ENCODE peak calls at places on chromosomes 3 and 15, in nine cellular contexts. D is GM23248; O is tibial nerve; C is psoas muscle; Y is fibroblast of lung; P is esophagus squamous epithelium; E is kidney; Z is Panc1; L is CD4-positive, alpha-beta memory T cell. V is an unnamed sample. For H3K9me3 and H3K36me3, the result is how much of the 10 kb centered on the place peaks cover.

GRCh38 chr3:38730281-38730680 is 80.8 kb upstream of the SCN5A start:
- DNase-seq in L (no peak), Z (no peak), O (no peak), D (peak), P (no peak), C (no peak), Y (peak), E (no peak), V (no peak)

GRCh38 chr3:191376742-191377141 is 46.4 kb upstream of the UTS2B start:
- DNase-seq in P (no peak), Z (peak), C (no peak), L (no peak), O (no peak), Y (peak), E (no peak), D (peak), V (no peak)

GRCh38 chr3:13877911-13878710 is 1.8 kb downstream of the WNT7A start:
- DNase-seq in C (no peak), D (no peak), Y (no peak), P (no peak), Z (no peak), L (peak), O (no peak), E (no peak), V (no peak)

GRCh38 chr3:49469037-49469875 is 811 bp upstream of the DAG1 start:
- DNase-seq in E (peak), C (peak), D (peak), O (peak), P (no peak), L (no peak), Z (no peak), Y (peak), V (no peak)

GRCh38 chr3:42749753-42750231 is 23.3 kb downstream of the CCDC13 start:
- DNase-seq in D (peak), L (no peak), O (no peak), P (no peak), E (no peak), Y (no peak), Z (no peak), C (no peak), V (no peak)

GRCh38 chr15:57017024-57017423 is 98.6 kb downstream of the TCF12 start:
- DNase-seq in O (no peak), P (no peak), Z (no peak), E (no peak), Y (no peak), D (peak), C (no peak), L (no peak), V (no peak)

GRCh38 chr15:85412956-85413854 is 32.8 kb downstream of the AKAP13 start:
- DNase-seq in Y (peak), C (peak), E (peak), Z (peak), P (peak), L (peak), O (peak), D (peak), V (peak)

GRCh38 chr15:82737975-82738374 is 28.3 kb upstream of the AP3B2 start:
- DNase-seq in C (no peak), Y (no peak), D (no peak), E (no peak), O (no peak), Z (no peak), P (no peak), L (no peak), V (no peak)

GRCh38 chr15:32803631-32804030 is 85.8 kb downstream of the GREM1 start:
- DNase-seq in P (no peak), L (no peak), D (peak), O (no peak), C (no peak), E (no peak), Y (peak), Z (no peak), V (no peak)

GRCh38 chr3:119702530-119703527 is at the start of gene CFAP91:
- DNase-seq in L (peak), D (peak), Y (peak), P (peak), E (peak), Z (peak), O (peak), C (peak), V (peak)

GRCh38 chr3:58137306-58137705 is 73.5 kb downstream of the DNASE1L3 start:
- DNase-seq in C (no peak), L (no peak), P (no peak), O (no peak), E (no peak), Y (no peak), D (no peak), Z (no peak), V (no peak)

GRCh38 chr3:24548278-24548677 is 53.6 kb upstream of the THRB start:
- DNase-seq in Z (no peak), E (no peak), Y (peak), D (peak), P (no peak), O (no peak), L (no peak), C (no peak), V (no peak)

GRCh38 chr3:41575754-41576153 is 376.4 kb downstream of the CTNNB1 start:
- DNase-seq in E (no peak), L (no peak), P (no peak), Z (no peak), C (no peak), O (no peak), Y (no peak), D (no peak), V (no peak)

GRCh38 chr3:71064976-71065763 is 518.4 kb downstream of the FOXP1 start:
- DNase-seq in E (peak), D (peak), P (no peak), Z (no peak), L (peak), O (peak), C (peak), Y (peak), V (no peak)

GRCh38 chr15:68553994-68554715 is 24.6 kb upstream of the CORO2B start:
- DNase-seq in E (no peak), D (peak), P (no peak), Z (peak), Y (peak), L (peak), O (peak), C (no peak), V (no peak)

GRCh38 chr3:150035400-150035799 is 64.7 kb upstream of the PFN2 start:
- DNase-seq in D (no peak), Y (no peak), O (no peak), Z (no peak), E (no peak), L (no peak), P (no peak), C (no peak), V (no peak)

GRCh38 chr15:92316586-92317295 is 76.9 kb upstream of the ST8SIA2 start:
- DNase-seq in Y (no peak), E (no peak), P (no peak), Z (no peak), O (no peak), D (no peak), C (no peak), L (no peak), V (no peak)

GRCh38 chr15:45618813-45619212 is 16.0 kb upstream of the SQOR start:
- DNase-seq in L (no peak), Z (no peak), P (no peak), O (no peak), C (no peak), E (no peak), D (no peak), Y (no peak), V (no peak)

GRCh38 chr3:12253521-12253920 is 35.3 kb upstream of the PPARG start:
- DNase-seq in L (no peak), Z (no peak), D (no peak), C (no peak), P (no peak), Y (no peak), E (no peak), O (no peak), V (no peak)

GRCh38 chr3:54939591-54940300 is 11.9 kb upstream of the LRTM1 start:
- DNase-seq in C (no peak), P (no peak), D (peak), L (no peak), E (no peak), O (no peak), Z (no peak), Y (peak), V (no peak)

GRCh38 chr3:127277591-127277990 is 10.3 kb downstream of the PRR20G start:
- DNase-seq in E (no peak), Z (no peak), P (no peak), L (no peak), Y (no peak), D (peak), C (no peak), O (no peak), V (no peak)

GRCh38 chr3:67384790-67385397 is 269.5 kb downstream of the SUCLG2 start:
- DNase-seq in L (peak), P (no peak), O (no peak), D (peak), Z (no peak), Y (peak), C (no peak), E (no peak), V (peak)

GRCh38 chr3:43540625-43541024 is 81.2 kb downstream of the ANO10 start:
- DNase-seq in Z (no peak), Y (peak), L (no peak), E (no peak), D (peak), O (no peak), C (no peak), P (no peak), V (no peak)

GRCh38 chr15:88890495-88890894 is 4.8 kb downstream of the HAPLN3 start:
- DNase-seq in L (no peak), E (no peak), Z (no peak), C (no peak), P (no peak), O (no peak), D (peak), Y (peak), V (no peak)

GRCh38 chr3:38738630-38739395 is 77.2 kb downstream of the SCN10A start:
- DNase-seq in C (no peak), O (peak), L (no peak), Z (no peak), Y (peak), E (no peak), P (no peak), D (peak), V (peak)

GRCh38 chr3:64945171-64945684 is 257.4 kb upstream of the ADAMTS9 start:
- DNase-seq in E (peak), D (no peak), Z (no peak), P (no peak), Y (no peak), O (peak), L (no peak), C (no peak), V (peak)

GRCh38 chr3:133486658-133487057 is 86.8 kb downstream of the BFSP2 start:
- DNase-seq in D (no peak), E (no peak), P (no peak), C (no peak), Z (no peak), O (no peak), Y (no peak), L (no peak), V (no peak)
- H3K9me3 ChIP-seq in D (under half), E (under half), P (under half), C (under half), Z (under half), O (under half), Y (under half), L (under half), V (under half)

GRCh38 chr3:100413619-100414018 is 12.3 kb downstream of the LNP1 start:
- DNase-seq in D (no peak), O (no peak), L (no peak), P (no peak), C (no peak), Y (no peak), Z (no peak), E (no peak), V (no peak)
- H3K4me3 ChIP-seq in D (no peak), O (no peak), L (no peak), P (no peak), C (no peak), Y (no peak), Z (no peak), E (no peak), V (no peak)

DNA sequence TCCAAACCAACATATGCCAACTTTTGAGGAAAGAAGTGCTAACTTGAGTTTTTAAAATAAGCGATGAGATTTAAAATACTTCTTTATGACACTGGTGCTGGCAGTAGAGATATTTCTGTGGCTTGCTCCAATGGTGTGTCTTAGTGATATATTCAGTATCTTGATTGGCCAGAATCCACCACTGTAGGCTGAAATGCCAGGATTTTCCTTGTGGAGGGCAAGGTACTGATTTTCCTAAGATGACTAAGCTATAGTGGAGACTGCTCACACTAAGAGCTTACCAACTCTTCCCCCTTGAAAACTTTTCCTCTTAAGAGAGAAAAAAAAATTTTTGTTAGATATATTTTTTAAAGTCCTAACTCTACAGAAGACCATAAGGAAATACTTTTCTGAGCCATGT is 109.0 kb downstream of the PPP2R3A start:
- DNase-seq in P (no peak), Y (peak), D (peak), E (no peak), L (no peak), Z (no peak), C (no peak), O (no peak), V (no peak)
- H3K36me3 ChIP-seq in P (under half), Y (under half), D (under half), E (under half), L (under half), Z (under half), C (under half), O (under half), V (under half)

DNA sequence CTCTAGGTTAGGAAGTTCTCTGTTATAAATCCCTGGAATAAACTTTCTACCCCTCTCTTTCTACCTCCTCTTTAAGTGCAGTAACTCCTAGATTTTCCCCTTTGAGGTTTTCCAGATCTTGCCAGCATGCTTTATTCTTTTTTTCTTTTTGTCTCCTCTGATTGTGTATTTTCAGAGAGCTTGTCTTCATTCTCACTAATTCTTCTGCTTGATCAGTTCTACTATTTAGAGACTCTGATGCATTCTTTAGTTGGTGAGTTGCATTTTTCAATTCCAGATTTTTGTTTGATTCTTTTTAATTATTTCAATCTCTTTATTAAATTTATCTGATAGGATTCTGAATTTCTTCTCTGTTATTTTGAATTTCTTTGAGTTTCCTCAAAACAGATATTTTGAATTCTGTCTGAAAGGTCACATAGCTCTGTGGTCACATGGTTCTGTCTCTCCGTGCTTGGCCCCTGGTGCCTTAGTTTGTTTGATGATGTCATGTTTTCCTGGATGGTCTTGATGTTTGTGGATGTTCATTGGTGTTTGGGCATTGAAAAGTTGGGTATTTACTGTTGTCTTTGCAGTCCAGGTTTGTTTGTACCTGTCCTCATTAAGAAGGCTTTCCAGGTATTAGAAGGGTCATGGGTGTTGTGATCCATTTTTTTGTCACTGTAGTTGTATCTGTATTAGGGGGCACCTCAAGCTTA is 89.2 kb downstream of the BBX start:
- DNase-seq in E (no peak), Z (no peak), O (no peak), L (no peak), Y (no peak), C (no peak), P (no peak), D (no peak), V (no peak)
- H3K9me3 ChIP-seq in E (under half), Z (under half), O (under half), L (under half), Y (under half), C (under half), P (under half), D (under half), V (under half)

DNA sequence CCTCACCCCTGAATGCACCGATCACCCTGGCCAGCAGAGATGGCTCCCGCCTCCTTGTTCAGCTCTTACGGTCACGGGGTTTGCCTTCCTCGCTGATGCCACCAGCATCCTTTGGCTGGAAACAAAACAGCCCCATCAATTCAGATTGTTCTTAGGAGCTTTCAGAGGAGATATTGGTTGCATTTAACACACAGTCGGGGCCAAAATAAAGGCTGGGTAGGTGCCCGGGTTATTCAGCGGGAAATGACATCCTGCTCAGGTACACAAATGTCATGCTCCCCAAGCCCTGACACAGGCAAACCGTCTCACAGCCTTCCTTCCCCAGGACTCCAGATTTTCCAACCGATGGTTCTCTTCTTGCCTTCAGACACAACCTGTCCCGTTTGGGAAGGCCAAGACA is 62.4 kb upstream of the MEF2A start:
- DNase-seq in P (no peak), D (no peak), Y (no peak), Z (no peak), O (no peak), L (no peak), C (no peak), E (no peak), V (no peak)
- H3K4me3 ChIP-seq in P (no peak), D (no peak), Y (no peak), Z (no peak), O (no peak), L (no peak), C (no peak), E (no peak), V (no peak)

GRCh38 chr15:101057841-101058407 is 138.8 kb downstream of the LRRK1 start:
- DNase-seq in E (peak), L (no peak), P (no peak), D (no peak), O (peak), Y (no peak), C (no peak), Z (no peak), V (no peak)
- H3K36me3 ChIP-seq in E (under half), L (under half), P (under half), D (under half), O (half or more), Y (under half), C (half or more), Z (under half), V (under half)

DNA sequence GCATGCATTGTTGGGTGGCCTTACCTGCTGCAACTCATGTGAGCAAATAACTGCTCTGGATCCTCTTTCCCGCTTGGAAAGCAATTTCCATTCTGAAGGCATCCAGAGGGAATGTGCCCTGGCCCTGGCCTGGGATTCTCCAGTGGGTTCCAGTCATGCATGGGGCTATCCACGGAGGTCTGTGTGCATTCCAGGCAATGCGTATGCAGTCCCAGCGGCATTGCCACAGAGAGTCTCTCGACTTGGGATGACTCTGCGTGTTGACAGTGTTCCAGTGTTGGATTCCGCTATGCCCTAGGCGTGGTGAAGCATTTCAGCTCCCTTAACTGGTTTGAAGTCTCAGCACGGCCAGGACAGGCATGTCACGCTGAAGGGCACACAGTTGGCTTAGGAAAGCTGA is 113.9 kb downstream of the SNRPN start:
- DNase-seq in E (peak), P (no peak), Y (no peak), C (no peak), O (no peak), L (no peak), Z (no peak), D (no peak), V (no peak)
- H3K9me3 ChIP-seq in E (half or more), P (half or more), Y (half or more), C (half or more), O (under half), L (under half), Z (half or more), D (under half), V (under half)